ENCODE peak calls at places on chromosomes 5 and 9, in seven cellular contexts. L is B cell, G is GM10248, I is mucosa of descending colon, A is Peyer's patch, B is tibial artery, F is psoas muscle. O is an unnamed sample.

GRCh38 chr5:143248391-143248790 is 155.1 kb downstream of the NR3C1 start:
- DNase-seq in G (no peak), I (no peak), F (no peak), B (no peak), A (no peak), L (no peak), O (no peak)

GRCh38 chr5:145941677-145942130 is 5.3 kb downstream of the SH3RF2 start:
- DNase-seq in I (no peak), F (no peak), L (no peak), A (no peak), G (no peak), B (no peak), O (no peak)

GRCh38 chr9:123246534-123246933 is 21.9 kb downstream of the STRBP start:
- DNase-seq in F (no peak), G (no peak), I (no peak), A (no peak), B (no peak), L (no peak), O (no peak)

GRCh38 chr5:74367241-74367733 is 273.2 kb downstream of the ENC1 start:
- DNase-seq in A (no peak), B (no peak), F (no peak), I (no peak), G (no peak), L (no peak), O (no peak)

GRCh38 chr9:133386338-133386737 is 10.2 kb downstream of the STKLD1 start:
- DNase-seq in F (no peak), L (no peak), I (no peak), A (no peak), B (no peak), G (no peak), O (no peak)

GRCh38 chr5:34905564-34905963 is 9.7 kb downstream of the RAD1 start:
- DNase-seq in L (no peak), G (no peak), F (no peak), B (no peak), A (no peak), I (no peak), O (no peak)

GRCh38 chr9:98231770-98232478 is 23.5 kb downstream of the TBC1D2 start:
- DNase-seq in B (no peak), L (no peak), G (no peak), A (no peak), I (no peak), F (no peak), O (no peak)

GRCh38 chr9:123749580-123750202 is 180.2 kb downstream of the DENND1A start:
- DNase-seq in I (no peak), A (no peak), B (no peak), G (peak), F (no peak), L (peak), O (peak)

GRCh38 chr9:114016101-114016500 is 62.0 kb downstream of the AMBP start:
- DNase-seq in B (peak), G (no peak), A (peak), L (no peak), I (no peak), F (no peak), O (no peak)

GRCh38 chr9:69223605-69224004 is 49.5 kb downstream of the TJP2 start:
- DNase-seq in B (no peak), F (no peak), I (peak), G (peak), A (no peak), L (no peak), O (peak)

GRCh38 chr5:353599-354580 is 32.4 kb downstream of the AHRR start:
- DNase-seq in B (peak), G (peak), A (no peak), I (no peak), F (no peak), L (no peak), O (no peak)

GRCh38 chr9:127132921-127133647 is 10.6 kb upstream of the ANGPTL2 start:
- DNase-seq in B (no peak), A (peak), G (no peak), F (no peak), I (no peak), L (no peak), O (no peak)

GRCh38 chr5:169648725-169649124 is 11.7 kb downstream of the DOCK2 start:
- DNase-seq in A (no peak), I (no peak), F (no peak), G (no peak), B (no peak), L (no peak), O (no peak)

GRCh38 chr5:36728697-36729543 is 122.5 kb downstream of the SLC1A3 start:
- DNase-seq in A (no peak), F (no peak), L (peak), G (peak), I (peak), B (no peak), O (peak)

GRCh38 chr9:123718188-123718587 is 211.7 kb downstream of the DENND1A start:
- DNase-seq in G (no peak), F (no peak), L (no peak), B (no peak), A (no peak), I (no peak), O (no peak)

GRCh38 chr9:130933114-130934046 is 5.7 kb downstream of the FIBCD1 start:
- DNase-seq in B (no peak), G (no peak), L (no peak), I (no peak), A (no peak), F (no peak), O (no peak)

GRCh38 chr9:99398241-99398640 is 176.2 kb downstream of the SEC61B start:
- DNase-seq in A (no peak), I (no peak), B (no peak), F (no peak), G (no peak), L (no peak), O (no peak)

GRCh38 chr5:16411741-16412455 is 53.7 kb downstream of the ZNF622 start:
- DNase-seq in L (no peak), G (no peak), A (no peak), B (no peak), I (peak), F (no peak), O (no peak)

GRCh38 chr5:14491505-14491904 is 90.1 kb upstream of the OTULINL start:
- DNase-seq in A (no peak), G (no peak), I (no peak), L (no peak), B (no peak), F (peak), O (no peak)

GRCh38 chr9:108813951-108814601 is 41.7 kb downstream of the ACTL7B start:
- DNase-seq in L (peak), I (no peak), G (no peak), F (no peak), B (no peak), A (no peak), O (no peak)

GRCh38 chr9:103617046-103617445 is 477.1 kb upstream of the SMC2 start:
- DNase-seq in B (no peak), A (no peak), F (no peak), G (no peak), L (no peak), I (no peak), O (no peak)

GRCh38 chr9:94639045-94639995 is at the start of gene FBP1:
- DNase-seq in I (peak), B (peak), L (peak), A (peak), G (peak), F (peak), O (peak)

GRCh38 chr5:157548513-157549282 is 26.9 kb downstream of the ADAM19 start:
- DNase-seq in G (no peak), I (no peak), A (peak), B (no peak), L (no peak), F (no peak), O (no peak)

GRCh38 chr9:128703616-128704355 is 1.5 kb downstream of the PKN3 start:
- DNase-seq in I (no peak), A (no peak), F (peak), G (no peak), L (no peak), B (peak), O (no peak)

GRCh38 chr5:59174248-59174844 is 591.5 kb downstream of the RAB3C start:
- DNase-seq in L (peak), A (peak), I (peak), B (no peak), F (no peak), G (peak), O (no peak)
- TF ChIP-seq CTCF in L (peak), A (peak), I (peak), B (peak), F (peak), G (peak), O (peak)

GRCh38 chr5:93302711-93303110 is 278.3 kb downstream of the NR2F1-AS1 start:
- DNase-seq in L (no peak), G (no peak), I (no peak), A (no peak), F (no peak), B (no peak), O (no peak)
- TF ChIP-seq CTCF in L (no peak), G (no peak), I (no peak), A (no peak), F (no peak), B (no peak), O (no peak)

DNA sequence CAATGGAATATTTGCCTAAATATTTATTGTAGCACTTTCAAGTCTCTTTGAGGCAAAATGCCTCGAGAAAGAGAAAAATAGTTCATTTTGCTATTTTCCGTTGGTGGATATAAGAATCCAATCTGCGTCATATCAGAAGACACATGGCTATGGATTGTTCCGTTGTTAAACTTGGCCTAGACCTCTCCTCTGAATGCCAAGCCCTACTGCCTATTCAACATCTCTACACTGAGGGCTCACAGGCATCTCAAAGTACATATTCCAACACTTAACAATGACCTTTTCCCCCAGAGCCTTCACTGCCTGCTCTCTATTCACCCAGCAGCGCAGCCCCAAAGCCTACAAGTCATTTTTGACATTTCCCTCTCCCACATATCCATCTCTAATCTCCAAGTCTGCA is 350.1 kb downstream of the GLIS3 start:
- DNase-seq in L (no peak), F (no peak), B (no peak), I (no peak), G (no peak), A (no peak), O (no peak)
- TF ChIP-seq CTCF in L (no peak), F (no peak), B (no peak), I (no peak), G (no peak), A (no peak), O (no peak)

DNA sequence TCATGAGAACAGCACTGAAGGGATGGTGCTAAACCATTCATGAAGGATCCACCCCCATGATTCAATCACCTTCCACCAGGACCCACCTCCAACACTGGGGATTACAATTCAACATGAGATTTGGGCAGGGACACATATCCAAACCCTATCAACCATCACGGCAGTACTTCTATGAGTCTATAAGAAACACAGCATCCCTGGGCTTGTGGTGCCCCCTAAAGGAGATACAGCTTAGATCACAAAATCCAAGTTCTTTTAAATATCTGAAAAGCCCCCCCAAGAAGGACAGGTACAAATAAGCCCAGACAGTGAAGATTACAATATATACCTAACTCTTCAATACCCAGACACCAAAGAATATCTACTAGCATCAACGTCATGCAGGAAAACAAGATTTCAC is 233.7 kb upstream of the ADRA1B start:
- DNase-seq in A (no peak), L (no peak), G (no peak), B (no peak), F (no peak), I (no peak), O (no peak)
- TF ChIP-seq CTCF in A (no peak), L (no peak), G (no peak), B (no peak), F (no peak), I (no peak), O (no peak)

GRCh38 chr9:105401651-105402050 is 46.2 kb upstream of the FSD1L start:
- DNase-seq in I (no peak), G (no peak), A (no peak), B (no peak), F (no peak), L (no peak), O (no peak)
- TF ChIP-seq CTCF in I (no peak), G (no peak), A (no peak), B (no peak), F (no peak), L (no peak), O (no peak)

DNA sequence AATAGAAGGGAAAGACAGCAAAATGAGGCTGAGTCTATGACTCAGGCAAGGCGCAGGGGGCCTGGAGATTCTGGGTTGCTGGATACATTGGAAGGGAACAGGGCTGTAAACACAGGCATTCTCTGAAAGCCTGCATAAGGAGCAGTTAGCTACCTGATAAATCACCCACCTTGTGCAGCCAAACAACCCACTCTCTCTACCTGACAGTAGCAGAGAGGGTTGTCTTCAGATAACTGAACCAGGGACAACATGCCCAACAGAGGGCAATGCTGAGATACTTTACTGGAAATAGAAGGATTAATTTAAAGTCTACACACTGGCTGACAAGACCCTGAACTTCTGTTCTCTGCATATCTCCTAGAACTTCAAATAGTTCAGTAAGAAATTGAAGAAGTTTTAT is 161.6 kb downstream of the KCTD16 start:
- DNase-seq in L (peak), B (no peak), A (no peak), F (no peak), G (no peak), I (no peak), O (no peak)
- TF ChIP-seq CTCF in L (no peak), B (no peak), A (no peak), F (no peak), G (no peak), I (no peak), O (no peak)

GRCh38 chr9:117622347-117622746 is 81.9 kb upstream of the TLR4 start:
- DNase-seq in A (no peak), G (no peak), F (no peak), B (no peak), I (peak), L (no peak), O (no peak)
- TF ChIP-seq CTCF in A (no peak), G (no peak), F (no peak), B (no peak), I (no peak), L (no peak), O (no peak)

DNA sequence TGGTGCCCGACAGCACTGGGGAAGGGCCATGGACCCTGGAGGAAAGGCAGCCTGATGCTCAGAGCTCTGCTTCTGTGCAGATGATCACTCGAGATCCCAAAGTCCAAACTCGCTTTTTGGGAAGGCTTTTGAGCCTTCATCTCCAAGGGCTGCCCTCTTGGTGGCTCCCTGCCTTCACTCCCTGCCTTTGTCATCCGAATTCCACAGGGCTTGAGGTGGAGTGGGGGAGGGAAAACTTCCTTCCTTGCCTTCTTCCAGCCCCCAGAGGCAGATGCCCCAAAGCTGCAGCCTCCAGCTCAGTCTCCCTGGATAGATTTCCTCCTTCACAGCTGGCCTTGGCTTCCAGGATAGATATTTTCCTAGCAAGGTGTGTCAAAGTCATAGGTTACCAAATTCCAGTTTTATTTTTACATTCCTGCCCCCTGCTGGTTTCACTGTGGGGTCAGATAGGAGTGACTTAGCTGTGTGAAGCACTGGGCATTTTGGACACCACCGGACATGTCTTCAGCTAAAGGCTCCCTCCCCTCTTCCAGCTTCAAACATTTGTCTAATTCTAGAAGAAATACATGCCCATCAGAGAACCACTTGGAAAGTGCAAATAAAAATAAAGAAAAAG is 268.2 kb downstream of the HSPA4 start:
- DNase-seq in G (no peak), I (peak), B (no peak), L (no peak), A (no peak), F (no peak), O (no peak)
- TF ChIP-seq CTCF in G (no peak), I (no peak), B (no peak), L (no peak), A (no peak), F (no peak), O (no peak)

O was measured in GM20000.